ENCODE peak calls at places on chromosomes 6 and 20, in six cellular contexts. B, G, T, Y, E and C are unnamed samples.
A peak's percentile ranks its signal among the peaks of the same experiment; 100 is the strongest.

GRCh38 chr6:132115714-132116366 is 164.7 kb upstream of the CCN2 start:
- DNase-seq in E (no peak), G (no peak), T (no peak), Y (no peak), B (no peak), C (no peak)

GRCh38 chr6:70112686-70113570 is 190.0 kb downstream of the COL9A1 start:
- DNase-seq in B (no peak), E (no peak), G (no peak), T (no peak), Y (no peak), C (no peak)

GRCh38 chr6:85436408-85436807 is 13.5 kb upstream of the NT5E start:
- DNase-seq in Y (no peak), G (no peak), T (no peak), B (no peak), E (no peak), C (no peak)

GRCh38 chr6:102732908-102733307 is 1339.4 kb downstream of the GRIK2 start:
- DNase-seq in G (no peak), E (no peak), Y (no peak), B (no peak), T (no peak), C (no peak)

GRCh38 chr6:44161997-44162338 is 3.3 kb downstream of the CAPN11 start:
- DNase-seq in Y (no peak), E (no peak), G (no peak), T (no peak), B (no peak), C (no peak)

GRCh38 chr6:35521235-35521634 is 8.5 kb upstream of the TULP1 start:
- DNase-seq in G (no peak), Y (no peak), E (no peak), T (no peak), B (no peak), C (no peak)

GRCh38 chr6:24274441-24275083 is 83.3 kb downstream of the DCDC2 start:
- DNase-seq in Y (no peak), G (no peak), B (no peak), E (no peak), T (no peak), C (no peak)

GRCh38 chr6:44481056-44481455 is 93.5 kb downstream of the CDC5L start:
- DNase-seq in G (no peak), E (no peak), B (no peak), Y (no peak), T (no peak), C (no peak)

GRCh38 chr20:63085087-63085861 is 78.5 kb upstream of the BHLHE23 start:
- DNase-seq in Y (no peak), T (no peak), E (peak; percentile 28), B (no peak), G (no peak), C (no peak)

GRCh38 chr20:15297059-15297875 is 959.9 kb upstream of the FLRT3 start:
- DNase-seq in B (no peak), Y (no peak), E (no peak), G (no peak), T (peak; percentile 69), C (no peak)

GRCh38 chr20:3981132-3981452 is 34.3 kb downstream of the RNF24 start:
- DNase-seq in Y (no peak), E (no peak), T (no peak), B (no peak), G (no peak), C (no peak)

GRCh38 chr20:37622728-37623127 is 71.1 kb upstream of the CTNNBL1 start:
- DNase-seq in Y (no peak), G (no peak), B (no peak), E (no peak), T (no peak), C (no peak)

GRCh38 chr20:45779011-45779915 is 12.4 kb downstream of the WFDC3 start:
- DNase-seq in B (no peak), G (no peak), E (no peak), T (no peak), Y (no peak), C (no peak)

GRCh38 chr6:41426888-41427641 is 91.7 kb downstream of the NCR2 start:
- DNase-seq in Y (no peak), G (no peak), B (peak; percentile 14), T (no peak), E (no peak), C (peak; percentile 53)

GRCh38 chr6:145539831-145540230 is 195.5 kb downstream of the EPM2A start:
- DNase-seq in Y (no peak), B (no peak), E (no peak), T (no peak), G (no peak), C (no peak)

GRCh38 chr6:143677891-143678737 is at the start of gene PHACTR2:
- DNase-seq in B (peak; percentile 40), E (peak; percentile 83), G (peak; percentile 32), T (peak; percentile 10), Y (peak; percentile 28), C (peak; percentile 93)

GRCh38 chr6:41940759-41941279 is 789 bp downstream of the CCND3 start:
- DNase-seq in T (peak; percentile 14), Y (peak; percentile 34), G (peak; percentile 45), B (peak; percentile 55), E (peak; percentile 50), C (peak; percentile 67)

GRCh38 chr6:144480518-144480917 is 195.4 kb downstream of the UTRN start:
- DNase-seq in G (no peak), E (no peak), B (no peak), T (no peak), Y (no peak), C (no peak)

GRCh38 chr6:151325075-151326050 is 66.0 kb downstream of the ZBTB2 start:
- DNase-seq in E (peak; percentile 28), B (peak; percentile 18), Y (peak; percentile 4), T (peak; percentile 30), G (no peak), C (peak; percentile 50)

GRCh38 chr20:46994341-46994740 is 99.7 kb downstream of the EYA2 start:
- DNase-seq in G (no peak), Y (no peak), B (no peak), T (no peak), E (no peak), C (no peak)